ENCODE peak calls at places on chromosomes 7 and 10, in five cellular contexts. Q, F, Y, D and A are unnamed samples.

GRCh38 chr10:7960108-7960507 is 94.4 kb upstream of the GATA3 start:
- DNase-seq in Q (no peak), F (no peak), Y (no peak), D (no peak), A (no peak)

GRCh38 chr7:70693300-70693689 is 438.6 kb upstream of the GALNT17 start:
- DNase-seq in Q (peak; percentile 34), F (peak; percentile 63), Y (no peak), D (peak; percentile 53), A (peak; percentile 48)

GRCh38 chr7:1413936-1414639 is 45.2 kb downstream of the MICALL2 start:
- DNase-seq in Q (no peak), F (no peak), Y (no peak), D (no peak), A (no peak)

GRCh38 chr7:133044722-133045473 is 37.0 kb downstream of the CHCHD3 start:
- DNase-seq in Q (no peak), F (no peak), Y (no peak), D (no peak), A (no peak)

GRCh38 chr10:34697366-34698247 is 117.5 kb downstream of the PARD3 start:
- DNase-seq in Q (no peak), F (peak; percentile 81), Y (no peak), D (no peak), A (no peak)

GRCh38 chr7:40843338-40844026 is 708.7 kb downstream of the SUGCT start:
- DNase-seq in Q (no peak), F (no peak), Y (peak; percentile 94), D (no peak), A (peak; percentile 46)

GRCh38 chr10:93468532-93469213 is 13.5 kb downstream of the MYOF start:
- DNase-seq in Q (peak; percentile 94), F (peak; percentile 84), Y (peak; percentile 92), D (peak; percentile 93), A (peak; percentile 96)

GRCh38 chr7:130492519-130493274 is 812 bp downstream of the MEST start:
- DNase-seq in Q (no peak), F (no peak), Y (peak; percentile 21), D (peak; percentile 28), A (no peak)

GRCh38 chr10:94412439-94412838 is 10.1 kb downstream of the TBC1D12 start:
- DNase-seq in Q (no peak), F (no peak), Y (no peak), D (peak; percentile 76), A (peak; percentile 6)

GRCh38 chr7:4479367-4480039 is 202.6 kb upstream of the FOXK1 start:
- DNase-seq in Q (peak; percentile 31), F (peak; percentile 16), Y (peak; percentile 40), D (peak; percentile 66), A (peak; percentile 31)

GRCh38 chr7:23713285-23714235 is 3.5 kb downstream of the STK31 start:
- DNase-seq in Q (peak; percentile 86), F (peak; percentile 77), Y (peak; percentile 84), D (peak; percentile 41), A (peak; percentile 57)

DNA sequence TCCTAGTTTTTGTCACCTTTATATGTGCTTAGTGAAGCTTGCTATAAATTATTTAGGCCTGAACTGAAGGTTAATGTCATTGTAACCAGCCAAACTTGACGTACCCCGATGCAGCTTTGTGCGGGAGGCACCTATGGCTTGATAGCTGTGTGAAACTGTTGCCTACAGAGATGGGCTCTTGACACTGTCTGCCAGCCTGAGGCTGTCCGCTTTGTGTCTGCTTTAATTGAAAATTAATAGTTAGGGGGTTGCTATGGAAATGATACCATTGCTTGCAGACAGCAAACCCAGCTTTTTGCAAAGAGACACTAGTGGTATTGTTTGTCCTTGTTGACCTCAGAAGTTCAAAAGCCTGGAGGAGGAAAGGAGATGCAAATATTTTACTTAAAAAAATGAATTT is 2.1 kb upstream of the FOXP2 start:
- DNase-seq in Q (no peak), F (no peak), Y (no peak), D (no peak), A (no peak)
- H3K4me3 ChIP-seq in Q (no peak overlapping the region), F (no peak overlapping the region), Y (no peak overlapping the region), D (no peak overlapping the region), A (no peak overlapping the region)

GRCh38 chr10:24790599-24790998 is 66.9 kb upstream of the ARHGAP21 start:
- DNase-seq in Q (no peak), F (no peak), Y (no peak), D (no peak), A (no peak)
- TF ChIP-seq CTCF in Q (no peak), F (no peak), Y (no peak), D (no peak), A (no peak)

DNA sequence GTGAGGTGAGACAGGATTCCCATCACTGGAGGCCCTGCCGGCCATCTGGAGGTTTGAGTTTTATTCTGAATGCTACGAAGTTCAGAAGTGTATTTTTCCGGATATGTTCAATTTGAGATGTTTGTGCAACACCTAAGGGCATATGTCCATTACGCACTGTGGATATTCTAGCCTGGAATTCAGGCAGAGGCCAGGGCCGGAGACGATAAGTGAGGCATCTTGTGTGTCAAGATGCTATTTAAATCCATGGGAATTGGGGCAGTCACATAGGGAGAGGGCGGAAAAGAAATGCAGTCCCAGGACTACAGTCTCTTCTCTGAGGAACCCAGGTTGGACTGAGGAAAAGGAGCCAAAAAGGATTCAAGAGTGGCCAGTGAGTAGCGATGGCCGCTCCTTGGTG is 1.9 kb upstream of the SUV39H2 start:
- DNase-seq in Q (no peak), F (no peak), Y (no peak), D (no peak), A (no peak)
- H3K4me3 ChIP-seq in Q (no peak overlapping the region), F (no peak overlapping the region), Y (peak overlapping the region; percentile 96), D (peak overlapping the region; percentile 89), A (no peak overlapping the region)

DNA sequence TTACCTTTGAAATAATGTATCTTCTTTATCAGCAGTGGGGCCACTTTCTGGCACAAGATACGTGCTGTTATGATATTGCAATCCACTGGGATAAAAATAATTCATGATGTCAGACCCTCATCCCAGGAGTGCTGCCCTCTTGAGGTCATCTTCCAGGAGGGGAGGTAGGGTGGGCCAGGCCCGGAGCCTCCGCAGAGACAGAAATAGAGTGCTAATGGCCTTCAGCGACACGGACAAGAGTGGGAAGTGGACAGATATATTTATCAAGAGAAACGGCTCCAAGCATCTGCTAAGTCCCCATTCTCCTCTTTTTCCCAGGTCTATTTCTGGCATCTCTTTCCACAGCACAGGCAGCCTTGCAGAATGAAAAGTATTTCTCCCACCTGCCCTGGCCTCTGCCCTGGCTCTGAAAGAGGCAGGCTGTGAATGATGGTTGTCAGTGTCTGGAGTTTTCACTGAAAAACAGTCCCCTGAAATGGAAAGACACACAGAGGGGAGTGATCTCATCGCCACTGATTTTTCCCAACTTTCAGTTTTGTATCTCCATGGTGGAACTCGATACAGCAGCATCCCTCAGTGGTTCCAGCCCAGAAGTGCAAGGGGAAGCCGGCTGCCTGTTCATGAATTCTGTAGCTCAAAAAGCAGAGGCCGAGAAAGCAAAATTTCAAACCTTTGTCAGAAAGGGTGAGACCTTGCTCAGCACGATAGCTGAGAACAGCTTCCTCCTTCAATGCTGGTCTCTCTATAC is 251.7 kb upstream of the MYO3A start:
- DNase-seq in Q (peak; percentile 41), F (no peak), Y (peak; percentile 18), D (peak; percentile 4), A (peak; percentile 1)
- TF ChIP-seq CTCF in Q (peak; percentile 80), F (peak; percentile 81), Y (peak; percentile 60), D (peak; percentile 30), A (peak; percentile 19)

DNA sequence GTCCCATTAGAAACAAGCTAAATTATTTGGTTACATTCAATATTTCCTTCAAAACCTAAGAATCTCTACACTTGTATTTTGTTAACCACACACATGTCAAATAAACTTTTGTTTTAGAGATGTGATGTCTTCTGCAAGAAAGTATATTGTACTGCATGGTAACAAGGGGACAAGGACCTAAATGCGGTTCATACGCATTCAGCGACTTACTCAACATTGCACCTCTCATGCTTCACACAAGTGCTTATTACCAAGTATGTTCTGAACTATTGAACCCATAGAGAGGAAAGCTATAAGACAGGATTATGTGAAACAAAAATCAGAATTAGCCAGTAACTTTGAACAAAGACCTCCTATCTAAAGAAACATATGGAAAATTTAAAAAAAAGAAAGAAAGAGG is 68.3 kb downstream of the CREB5 start:
- DNase-seq in Q (no peak), F (no peak), Y (no peak), D (peak; percentile 10), A (no peak)
- H3K4me3 ChIP-seq in Q (no peak overlapping the region), F (no peak overlapping the region), Y (no peak overlapping the region), D (no peak overlapping the region), A (no peak overlapping the region)

GRCh38 chr10:112526906-112527305 is 79.9 kb downstream of the VTI1A start:
- DNase-seq in Q (no peak), F (no peak), Y (no peak), D (peak; percentile 31), A (peak; percentile 9)
- TF ChIP-seq CTCF in Q (peak; percentile 25), F (no peak), Y (no peak), D (peak; percentile 33), A (no peak)